ENCODE peak calls at places on chromosomes 4 and X, in eight cellular contexts. Z is choroid plexus epithelial cell; X is activated naive CD8-positive, alpha-beta T cell treated with anti-CD3 and anti-CD28 coated beads, Interleukin-2, amount 50 U/mL, for 24 hours; A is colonic mucosa; Q is RWPE1; E is ACHN; L is substantia nigra; W is AG10803. K is an unnamed sample.

GRCh38 chr4:155787113-155787710 is 28.4 kb downstream of the GUCY1B1 start:
- DNase-seq in Z (peak), X (no peak), A (no peak), Q (peak), E (peak), L (no peak), W (peak), K (no peak)

GRCh38 chr4:32135642-32136041 is 1415.5 kb downstream of the PCDH7 start:
- DNase-seq in Z (peak), X (no peak), A (no peak), Q (peak), E (no peak), L (no peak), W (peak), K (no peak)

GRCh38 chrX:118508690-118509089 is 13.1 kb downstream of the DOCK11 start:
- DNase-seq in Z (no peak), X (no peak), A (no peak), Q (no peak), E (no peak), L (no peak), W (no peak), K (no peak)

GRCh38 chrX:68416592-68416991 is 16.7 kb downstream of the OPHN1 start:
- DNase-seq in Z (peak), X (no peak), A (no peak), Q (peak), E (no peak), L (no peak), W (peak), K (no peak)

GRCh38 chr4:150123982-150124670 is 45.9 kb downstream of the DCLK2 start:
- DNase-seq in Z (no peak), X (no peak), A (no peak), Q (no peak), E (no peak), L (no peak), W (no peak), K (no peak)

GRCh38 chr4:135515295-135515694 is 1313.7 kb upstream of the PABPC4L start:
- DNase-seq in Z (peak), X (no peak), A (no peak), Q (no peak), E (no peak), L (no peak), W (no peak), K (no peak)

GRCh38 chr4:129342820-129343219 is 246.9 kb downstream of the C4orf33 start:
- DNase-seq in Z (peak), X (no peak), A (no peak), Q (peak), E (peak), L (no peak), W (peak), K (no peak)

GRCh38 chr4:112245383-112245782 is 13.8 kb downstream of the AP1AR start:
- DNase-seq in Z (peak), X (no peak), A (no peak), Q (peak), E (peak), L (no peak), W (peak), K (no peak)

GRCh38 chr4:65668201-65669007 is 1.9 kb downstream of the EPHA5 start:
- DNase-seq in Z (peak), X (no peak), A (no peak), Q (no peak), E (no peak), L (no peak), W (peak), K (no peak)

GRCh38 chrX:48956728-48957414 is 536 bp downstream of the OTUD5 start:
- DNase-seq in Z (no peak), X (peak), A (peak), Q (no peak), E (no peak), L (peak), W (no peak), K (peak)

GRCh38 chrX:47501226-47502071 is 18.4 kb upstream of the ZNF41 start:
- DNase-seq in Z (peak), X (no peak), A (no peak), Q (no peak), E (no peak), L (no peak), W (peak), K (no peak)

GRCh38 chr4:173218411-173219125 is 50.0 kb downstream of the GALNT7 start:
- DNase-seq in Z (peak), X (no peak), A (no peak), Q (no peak), E (peak), L (no peak), W (peak), K (no peak)

GRCh38 chrX:115958687-115959359 is 211.7 kb upstream of the AGTR2 start:
- DNase-seq in Z (no peak), X (no peak), A (no peak), Q (no peak), E (no peak), L (no peak), W (no peak), K (no peak)

GRCh38 chr4:123524958-123525628 is 128.5 kb downstream of the SPRY1 start:
- DNase-seq in Z (peak), X (no peak), A (no peak), Q (no peak), E (no peak), L (no peak), W (no peak), K (no peak)

GRCh38 chrX:34826964-34827363 is 115.6 kb upstream of the FAM47B start:
- DNase-seq in Z (no peak), X (no peak), A (no peak), Q (no peak), E (no peak), L (no peak), W (no peak), K (no peak)

GRCh38 chrX:3165808-3166207 is 124.5 kb downstream of the ARSF start:
- DNase-seq in Z (no peak), X (no peak), A (no peak), Q (no peak), E (no peak), L (no peak), W (no peak), K (no peak)

GRCh38 chr4:107993969-107994368 is 4.3 kb downstream of the HADH start:
- DNase-seq in Z (no peak), X (no peak), A (no peak), Q (no peak), E (no peak), L (no peak), W (no peak), K (no peak)

GRCh38 chrX:153878969-153879653 is 6.9 kb downstream of the L1CAM start:
- DNase-seq in Z (peak), X (no peak), A (no peak), Q (no peak), E (no peak), L (no peak), W (no peak), K (no peak)

GRCh38 chrX:134364711-134365110 is 95.3 kb upstream of the HPRT1 start:
- DNase-seq in Z (peak), X (no peak), A (no peak), Q (no peak), E (no peak), L (no peak), W (no peak), K (no peak)

GRCh38 chrX:18360867-18361266 is 6.4 kb upstream of the SCML2 start:
- DNase-seq in Z (no peak), X (no peak), A (no peak), Q (no peak), E (peak), L (no peak), W (peak), K (no peak)

GRCh38 chr4:61200991-61201526 is 933 bp downstream of the ADGRL3 start:
- DNase-seq in Z (peak), X (no peak), A (no peak), Q (peak), E (peak), L (peak), W (no peak), K (no peak)

GRCh38 chr4:17066972-17067371 is 168.5 kb upstream of the LDB2 start:
- DNase-seq in Z (peak), X (no peak), A (no peak), Q (peak), E (peak), L (no peak), W (peak), K (no peak)